ENCODE peak calls at places on chromosomes 11 and 22, in ten cellular contexts. Q is fibroblast of mammary gland; Z is hepatocyte; S is brain microvascular endothelial cell; L is endodermal cell; U is HCT116; E is psoas muscle; T is fibroblast of the aortic adventitia; J is heart left ventricle; W is CD8-positive, alpha-beta T cell. V is an unnamed sample.

GRCh38 chr11:5129457-5129877 is 8.7 kb downstream of the OR52A5 start:
- DNase-seq in Q (peak; percentile 3), Z (no peak), S (peak; percentile 7), L (no peak), U (no peak), E (no peak), T (peak; percentile 52), J (no peak), W (no peak), V (no peak)

GRCh38 chr11:62073061-62073460 is 50.8 kb upstream of the INCENP start:
- DNase-seq in Q (no peak), Z (no peak), S (no peak), L (no peak), U (no peak), E (no peak), T (no peak), J (no peak), W (no peak), V (no peak)

GRCh38 chr22:19765477-19766234 is 5.1 kb downstream of the TBX1 start:
- DNase-seq in Q (no peak), Z (no peak), S (no peak), L (peak; percentile 81), U (no peak), E (no peak), T (no peak), J (no peak), W (no peak), V (peak; percentile 34)

GRCh38 chr11:28756977-28757376 is 648.8 kb downstream of the METTL15 start:
- DNase-seq in Q (peak; percentile 23), Z (no peak), S (peak; percentile 85), L (no peak), U (no peak), E (no peak), T (peak; percentile 92), J (no peak), W (no peak), V (peak; percentile 91)

GRCh38 chr22:17754233-17754925 is 19.9 kb downstream of the BID start:
- DNase-seq in Q (no peak), Z (no peak), S (no peak), L (peak; percentile 73), U (no peak), E (no peak), T (no peak), J (no peak), W (peak; percentile 48), V (no peak)

GRCh38 chr22:25900880-25901279 is 158.9 kb downstream of the MYO18B start:
- DNase-seq in Q (no peak), Z (no peak), S (no peak), L (no peak), U (no peak), E (peak; percentile 63), T (no peak), J (no peak), W (no peak), V (no peak)

GRCh38 chr11:59818572-59818971 is 8.0 kb upstream of the MRPL16 start:
- DNase-seq in Q (no peak), Z (no peak), S (no peak), L (no peak), U (no peak), E (no peak), T (no peak), J (no peak), W (no peak), V (no peak)

GRCh38 chr22:46077669-46078099 is 72.6 kb upstream of the PPARA start:
- DNase-seq in Q (no peak), Z (no peak), S (no peak), L (no peak), U (no peak), E (peak; percentile 61), T (peak; percentile 56), J (no peak), W (no peak), V (peak; percentile 48)

GRCh38 chr11:44275241-44275640 is 34.7 kb downstream of the ALX4 start:
- DNase-seq in Q (no peak), Z (no peak), S (no peak), L (no peak), U (no peak), E (no peak), T (no peak), J (no peak), W (no peak), V (no peak)

GRCh38 chr11:65390099-65390941 is 3.9 kb downstream of the FRMD8 start:
- DNase-seq in Q (no peak), Z (no peak), S (no peak), L (no peak), U (no peak), E (no peak), T (no peak), J (no peak), W (no peak), V (peak; percentile 9)

GRCh38 chr22:46029036-46029435 is 52.1 kb upstream of the WNT7B start:
- DNase-seq in Q (no peak), Z (no peak), S (no peak), L (peak; percentile 36), U (no peak), E (no peak), T (no peak), J (peak; percentile 5), W (no peak), V (no peak)

GRCh38 chr11:117316197-117316961 is at the start of gene BACE1:
- DNase-seq in Q (peak; percentile 82), Z (peak; percentile 90), S (peak; percentile 67), L (peak; percentile 97), U (peak; percentile 71), E (peak; percentile 91), T (peak; percentile 84), J (peak; percentile 89), W (no peak), V (peak; percentile 82)

GRCh38 chr22:46262449-46263207 is 515 bp downstream of the PKDREJ start:
- DNase-seq in Q (peak; percentile 65), Z (peak; percentile 59), S (peak; percentile 30), L (peak; percentile 91), U (no peak), E (peak; percentile 85), T (peak; percentile 29), J (peak; percentile 67), W (peak; percentile 34), V (peak; percentile 31)

GRCh38 chr11:124760806-124761205 is 1.3 kb downstream of the ESAM start:
- DNase-seq in Q (no peak), Z (no peak), S (no peak), L (peak; percentile 44), U (no peak), E (no peak), T (no peak), J (no peak), W (no peak), V (no peak)
- H3K4me3 ChIP-seq in Q (no peak overlapping the region), Z (no peak overlapping the region), S (no peak overlapping the region), L (no peak overlapping the region), U (no peak overlapping the region), E (peak overlapping the region; percentile 74), T (no peak overlapping the region), J (peak overlapping the region; percentile 95), W (no peak overlapping the region), V (no peak overlapping the region)

GRCh38 chr11:68827733-68828132 is 14.0 kb downstream of the CPT1A start:
- DNase-seq in Q (no peak), Z (no peak), S (no peak), L (no peak), U (no peak), E (no peak), T (no peak), J (no peak), W (no peak), V (no peak)

GRCh38 chr11:68822546-68822945 is 19.2 kb downstream of the CPT1A start:
- DNase-seq in Q (no peak), Z (no peak), S (no peak), L (no peak), U (no peak), E (no peak), T (no peak), J (no peak), W (no peak), V (no peak)

GRCh38 chr11:68826726-68827125 is 15.0 kb downstream of the CPT1A start:
- DNase-seq in Q (no peak), Z (no peak), S (no peak), L (no peak), U (no peak), E (no peak), T (no peak), J (no peak), W (no peak), V (no peak)

GRCh38 chr11:68828155-68828931 is 13.4 kb downstream of the CPT1A start:
- DNase-seq in Q (no peak), Z (no peak), S (no peak), L (no peak), U (no peak), E (no peak), T (no peak), J (no peak), W (no peak), V (no peak)

DNA sequence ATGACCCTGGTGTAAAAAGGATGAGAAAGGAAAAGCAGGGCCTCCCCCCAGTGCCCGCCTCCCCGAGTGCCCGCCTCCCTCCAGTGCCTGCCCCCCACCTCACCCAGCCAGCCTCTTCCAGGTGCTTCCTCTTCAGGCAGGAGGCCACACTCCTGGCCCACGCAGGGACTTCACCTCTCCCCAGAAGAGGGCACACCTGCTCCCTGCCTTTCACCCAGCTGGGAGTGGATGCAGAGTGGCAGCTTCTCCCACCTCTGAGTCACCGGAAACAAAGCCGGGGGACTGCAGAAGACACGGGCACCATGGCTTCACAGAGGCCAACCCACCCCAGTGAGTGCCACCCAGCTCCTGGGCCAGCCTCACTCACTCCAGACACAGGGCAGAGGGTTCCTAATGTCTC is 16.1 kb downstream of the CPT1A start:
- DNase-seq in Q (no peak), Z (peak; percentile 49), S (no peak), L (peak; percentile 86), U (peak; percentile 37), E (no peak), T (no peak), J (no peak), W (peak; percentile 54), V (no peak)
- TF ChIP-seq CTCF in Q (no peak), Z (peak; percentile 24), S (peak; percentile 22), L (peak; percentile 63), U (peak; percentile 54), E (no peak), T (no peak), J (no peak), W (peak; percentile 21), V (no peak)

GRCh38 chr11:118691926-118692830 is 12.7 kb upstream of the TREH start:
- DNase-seq in Q (peak; percentile 73), Z (no peak), S (peak; percentile 18), L (peak; percentile 59), U (no peak), E (no peak), T (peak; percentile 30), J (no peak), W (peak; percentile 75), V (peak; percentile 43)
- H3K4me3 ChIP-seq in Q (no peak overlapping the region), Z (no peak overlapping the region), S (no peak overlapping the region), L (no peak overlapping the region), U (no peak overlapping the region), E (no peak overlapping the region), T (no peak overlapping the region), J (no peak overlapping the region), W (no peak overlapping the region), V (no peak overlapping the region)

GRCh38 chr22:48310740-48311139 is 1516.9 kb downstream of the BRD1 start:
- DNase-seq in Q (no peak), Z (no peak), S (no peak), L (no peak), U (no peak), E (no peak), T (no peak), J (no peak), W (no peak), V (no peak)
- TF ChIP-seq CTCF in Q (no peak), Z (no peak), S (no peak), L (no peak), U (no peak), E (no peak), T (no peak), J (no peak), W (no peak), V (no peak)

V was measured in AG10803.